ENCODE peak calls at places on chromosomes 4 and X, in five cellular contexts. U is cardiac muscle cell; Z is activated CD8-positive, alpha-beta memory T cell treated with anti-CD3 and anti-CD28 coated beads for 1 hour; G is activated T-cell treated with anti-CD3 and anti-CD28 coated beads for 24 hours; Q is fibroblast of mammary gland. D is an unnamed sample.

GRCh38 chrX:68508799-68509198 is 9.9 kb downstream of the YIPF6 start:
- DNase-seq in Z (no peak), G (no peak), U (peak; percentile 15), Q (peak; percentile 30), D (no peak)

GRCh38 chr4:1445716-1446445 is 39.6 kb upstream of the NKX1-1 start:
- DNase-seq in G (no peak), U (no peak), Q (no peak), Z (no peak), D (no peak)

GRCh38 chr4:24395937-24396336 is 188.4 kb downstream of the DHX15 start:
- DNase-seq in Q (no peak), Z (no peak), G (no peak), U (no peak), D (no peak)

GRCh38 chr4:161182913-161183312 is 980.9 kb downstream of the FSTL5 start:
- DNase-seq in Q (no peak), Z (no peak), G (no peak), U (no peak), D (no peak)

GRCh38 chrX:40105791-40106676 is 8.3 kb upstream of the BCOR start:
- DNase-seq in Z (no peak), U (peak; percentile 52), Q (no peak), G (peak; percentile 60), D (peak; percentile 62)

GRCh38 chrX:13472975-13473665 is 96.3 kb upstream of the EGFL6 start:
- DNase-seq in Q (no peak), Z (no peak), U (peak; percentile 28), G (no peak), D (no peak)

GRCh38 chr4:168615294-168615693 is 118.4 kb downstream of the PALLD start:
- DNase-seq in U (peak; percentile 74), Z (no peak), Q (peak; percentile 85), G (no peak), D (peak; percentile 60)

GRCh38 chrX:82218361-82218760 is 1016.5 kb downstream of the SH3BGRL start:
- DNase-seq in G (no peak), Q (peak; percentile 31), U (no peak), Z (no peak), D (peak; percentile 61)

D was measured in MCF 10A.